ENCODE peak calls at places on chromosome 2, in four cellular contexts. S is T-helper 17 cell; K is stimulated activated naive CD8-positive, alpha-beta T cell treated with anti-CD3 and anti-CD28 coated beads, Interleukin-15, Interleukin-2, amounts not matched to agents 100 U/mL and 50 U/mL, for 24 hours; H is upper lobe of left lung. Z is an unnamed sample.

GRCh38 chr2:102117488-102117887 is 25.1 kb upstream of the IL1R1 start:
- ATAC-seq in S (no peak), K (no peak), H (no peak), Z (no peak)

GRCh38 chr2:236965021-236965840 is 120.5 kb upstream of the COPS8 start:
- ATAC-seq in S (no peak), K (no peak), H (no peak), Z (no peak)

GRCh38 chr2:240396623-240397541 is 38.6 kb upstream of the GPC1 start:
- ATAC-seq in S (no peak), K (no peak), H (no peak), Z (no peak)

GRCh38 chr2:229920011-229920781 is 1.6 kb downstream of the TRIP12 start:
- ATAC-seq in S (peak; percentile 17), K (no peak), H (no peak), Z (no peak)

GRCh38 chr2:42072349-42073118 is 24.7 kb downstream of the PKDCC start:
- ATAC-seq in S (no peak), K (no peak), H (peak; percentile 73), Z (peak; percentile 40)

GRCh38 chr2:171688129-171688465 is 828 bp downstream of the DYNC1I2 start:
- ATAC-seq in S (peak; percentile 52), K (no peak), H (peak; percentile 16), Z (no peak)

GRCh38 chr2:11482473-11483031 is 16.6 kb upstream of the E2F6 start:
- ATAC-seq in S (no peak), K (no peak), H (peak; percentile 85), Z (peak; percentile 52)

GRCh38 chr2:38505779-38506178 is 96.9 kb downstream of the HNRNPLL start:
- ATAC-seq in S (no peak), K (peak; percentile 43), H (peak; percentile 94), Z (peak; percentile 94)

GRCh38 chr2:45876611-45877010 is 225.1 kb downstream of the PRKCE start:
- ATAC-seq in S (no peak), K (no peak), H (no peak), Z (no peak)

GRCh38 chr2:96164459-96165184 is 19.4 kb upstream of the DUSP2 start:
- ATAC-seq in S (peak; percentile 94), K (peak; percentile 82), H (no peak), Z (no peak)

GRCh38 chr2:44286884-44287638 is 11.8 kb downstream of the SLC3A1 start:
- ATAC-seq in S (no peak), K (no peak), H (no peak), Z (no peak)

GRCh38 chr2:105315314-105315713 is 14.2 kb downstream of the TGFBRAP1 start:
- ATAC-seq in S (no peak), K (no peak), H (no peak), Z (no peak)

GRCh38 chr2:86039178-86039962 is 66.3 kb downstream of the POLR1A start:
- ATAC-seq in S (no peak), K (no peak), H (no peak), Z (no peak)

GRCh38 chr2:10234013-10234306 is 68.7 kb upstream of the HPCAL1 start:
- ATAC-seq in S (no peak), K (no peak), H (no peak), Z (no peak)

GRCh38 chr2:68689553-68690537 is 44.8 kb upstream of the ARHGAP25 start:
- ATAC-seq in S (peak; percentile 30), K (peak; percentile 87), H (peak; percentile 68), Z (no peak)

GRCh38 chr2:174787485-174788205 is 23.4 kb upstream of the CHRNA1 start:
- ATAC-seq in S (peak; percentile 40), K (peak; percentile 92), H (no peak), Z (no peak)

GRCh38 chr2:239035361-239035814 is 187.5 kb downstream of the TWIST2 start:
- ATAC-seq in S (peak; percentile 85), K (peak; percentile 71), H (peak; percentile 85), Z (peak; percentile 72)

GRCh38 chr2:778680-779350 is 101.6 kb upstream of the TMEM18 start:
- ATAC-seq in S (no peak), K (no peak), H (no peak), Z (no peak)

GRCh38 chr2:218501665-218502064 is 66.5 kb downstream of the USP37 start:
- ATAC-seq in S (no peak), K (no peak), H (peak; percentile 35), Z (no peak)

GRCh38 chr2:32278476-32278853 is 761 bp downstream of the YIPF4 start:
- ATAC-seq in S (no peak), K (no peak), H (no peak), Z (no peak)

GRCh38 chr2:88754585-88755305 is 63.3 kb downstream of the RPIA start:
- ATAC-seq in S (peak; percentile 13), K (no peak), H (no peak), Z (no peak)

GRCh38 chr2:75998451-75998850 is 287.7 kb upstream of the GCFC2 start:
- ATAC-seq in S (no peak), K (no peak), H (no peak), Z (no peak)

GRCh38 chr2:173021939-173022371 is 53.7 kb upstream of the MAP3K20 start:
- ATAC-seq in S (no peak), K (no peak), H (peak; percentile 20), Z (no peak)

GRCh38 chr2:212892193-212892592 is 259.2 kb downstream of the IKZF2 start:
- ATAC-seq in S (no peak), K (no peak), H (no peak), Z (no peak)

GRCh38 chr2:216918088-216918680 is 58.3 kb upstream of the TNP1 start:
- ATAC-seq in S (no peak), K (no peak), H (peak; percentile 23), Z (peak; percentile 21)

GRCh38 chr2:182055993-182056392 is 70.3 kb downstream of the PPP1R1C start:
- ATAC-seq in S (no peak), K (no peak), H (no peak), Z (no peak)

GRCh38 chr2:100791936-100792308 is 28.0 kb upstream of the NPAS2 start:
- ATAC-seq in S (no peak), K (no peak), H (no peak), Z (no peak)